ENCODE peak calls at places on chromosomes 6 and 20, in seven cellular contexts. One of them, this sample, is unnamed.

GRCh38 chr6:5981274-5982026 is 25.3 kb downstream of the NRN1 start:
- DNase-seq in T1000: no peak
- DNase-seq in C1 segment of cervical spinal cord: no peak
- DNase-seq in AG10803: peak; percentile 90
- DNase-seq in Calu3: no peak
- DNase-seq in activated naive CD8-positive, alpha-beta T cell treated with anti-CD3 and anti-CD28 coated beads for 36 hours: no peak
- DNase-seq in NCI-H345: no peak
- DNase-seq in this sample: peak; percentile 61

GRCh38 chr20:38418509-38419204 is 16.5 kb downstream of the SNHG17 start:
- DNase-seq in T1000: no peak
- DNase-seq in C1 segment of cervical spinal cord: peak; percentile 46
- DNase-seq in AG10803: peak; percentile 61
- DNase-seq in Calu3: no peak
- DNase-seq in activated naive CD8-positive, alpha-beta T cell treated with anti-CD3 and anti-CD28 coated beads for 36 hours: no peak
- DNase-seq in NCI-H345: no peak
- DNase-seq in this sample: peak; percentile 27

GRCh38 chr6:161409353-161409752 is 135.5 kb upstream of the AGPAT4 start:
- DNase-seq in T1000: no peak
- DNase-seq in C1 segment of cervical spinal cord: no peak
- DNase-seq in AG10803: peak; percentile 27
- DNase-seq in Calu3: no peak
- DNase-seq in activated naive CD8-positive, alpha-beta T cell treated with anti-CD3 and anti-CD28 coated beads for 36 hours: no peak
- DNase-seq in NCI-H345: no peak
- DNase-seq in this sample: no peak

GRCh38 chr6:38161331-38161730 is 341.8 kb downstream of the ZFAND3 start:
- DNase-seq in T1000: no peak
- DNase-seq in C1 segment of cervical spinal cord: no peak
- DNase-seq in AG10803: no peak
- DNase-seq in Calu3: no peak
- DNase-seq in activated naive CD8-positive, alpha-beta T cell treated with anti-CD3 and anti-CD28 coated beads for 36 hours: no peak
- DNase-seq in NCI-H345: no peak
- DNase-seq in this sample: no peak

GRCh38 chr20:31974975-31975481 is 7.1 kb downstream of the XKR7 start:
- DNase-seq in T1000: no peak
- DNase-seq in C1 segment of cervical spinal cord: no peak
- DNase-seq in AG10803: no peak
- DNase-seq in Calu3: no peak
- DNase-seq in activated naive CD8-positive, alpha-beta T cell treated with anti-CD3 and anti-CD28 coated beads for 36 hours: no peak
- DNase-seq in NCI-H345: no peak
- DNase-seq in this sample: no peak

GRCh38 chr6:29647927-29648642 is 8.8 kb upstream of the MOG start:
- DNase-seq in T1000: no peak
- DNase-seq in C1 segment of cervical spinal cord: no peak
- DNase-seq in AG10803: peak; percentile 45
- DNase-seq in Calu3: peak; percentile 21
- DNase-seq in activated naive CD8-positive, alpha-beta T cell treated with anti-CD3 and anti-CD28 coated beads for 36 hours: no peak
- DNase-seq in NCI-H345: peak; percentile 60
- DNase-seq in this sample: peak; percentile 48

GRCh38 chr6:23175391-23175790 is 606.0 kb downstream of the HDGFL1 start:
- DNase-seq in T1000: no peak
- DNase-seq in C1 segment of cervical spinal cord: no peak
- DNase-seq in AG10803: peak; percentile 65
- DNase-seq in Calu3: no peak
- DNase-seq in activated naive CD8-positive, alpha-beta T cell treated with anti-CD3 and anti-CD28 coated beads for 36 hours: no peak
- DNase-seq in NCI-H345: no peak
- DNase-seq in this sample: peak; percentile 13

GRCh38 chr6:160069050-160069454 is 52.6 kb upstream of the SLC22A1 start:
- DNase-seq in T1000: no peak
- DNase-seq in C1 segment of cervical spinal cord: no peak
- DNase-seq in AG10803: no peak
- DNase-seq in Calu3: no peak
- DNase-seq in activated naive CD8-positive, alpha-beta T cell treated with anti-CD3 and anti-CD28 coated beads for 36 hours: peak; percentile 35
- DNase-seq in NCI-H345: no peak
- DNase-seq in this sample: no peak

GRCh38 chr20:37986873-37987601 is 46.2 kb downstream of the TTI1 start:
- DNase-seq in T1000: no peak
- DNase-seq in C1 segment of cervical spinal cord: peak; percentile 31
- DNase-seq in AG10803: peak; percentile 77
- DNase-seq in Calu3: peak; percentile 37
- DNase-seq in activated naive CD8-positive, alpha-beta T cell treated with anti-CD3 and anti-CD28 coated beads for 36 hours: no peak
- DNase-seq in NCI-H345: no peak
- DNase-seq in this sample: peak; percentile 92

GRCh38 chr20:59634435-59635005 is 30.2 kb downstream of the PHACTR3 start:
- DNase-seq in T1000: no peak
- DNase-seq in C1 segment of cervical spinal cord: no peak
- DNase-seq in AG10803: no peak
- DNase-seq in Calu3: no peak
- DNase-seq in activated naive CD8-positive, alpha-beta T cell treated with anti-CD3 and anti-CD28 coated beads for 36 hours: no peak
- DNase-seq in NCI-H345: no peak
- DNase-seq in this sample: no peak

GRCh38 chr6:152472325-152472724 is 164.8 kb downstream of the SYNE1 start:
- DNase-seq in T1000: no peak
- DNase-seq in C1 segment of cervical spinal cord: no peak
- DNase-seq in AG10803: peak; percentile 35
- DNase-seq in Calu3: no peak
- DNase-seq in activated naive CD8-positive, alpha-beta T cell treated with anti-CD3 and anti-CD28 coated beads for 36 hours: no peak
- DNase-seq in NCI-H345: no peak
- DNase-seq in this sample: peak; percentile 39

GRCh38 chr6:79798841-79799240 is 148.5 kb downstream of the ELOVL4 start:
- DNase-seq in T1000: no peak
- DNase-seq in C1 segment of cervical spinal cord: no peak
- DNase-seq in AG10803: no peak
- DNase-seq in Calu3: no peak
- DNase-seq in activated naive CD8-positive, alpha-beta T cell treated with anti-CD3 and anti-CD28 coated beads for 36 hours: no peak
- DNase-seq in NCI-H345: no peak
- DNase-seq in this sample: no peak

GRCh38 chr6:139262519-139263300 is 29.1 kb downstream of the TXLNB start:
- DNase-seq in T1000: no peak
- DNase-seq in C1 segment of cervical spinal cord: no peak
- DNase-seq in AG10803: no peak
- DNase-seq in Calu3: no peak
- DNase-seq in activated naive CD8-positive, alpha-beta T cell treated with anti-CD3 and anti-CD28 coated beads for 36 hours: peak; percentile 8
- DNase-seq in NCI-H345: peak; percentile 91
- DNase-seq in this sample: no peak

GRCh38 chr20:23889775-23890187 is 10.2 kb upstream of the CST5 start:
- DNase-seq in T1000: no peak
- DNase-seq in C1 segment of cervical spinal cord: peak; percentile 23
- DNase-seq in AG10803: peak; percentile 37
- DNase-seq in Calu3: peak; percentile 30
- DNase-seq in activated naive CD8-positive, alpha-beta T cell treated with anti-CD3 and anti-CD28 coated beads for 36 hours: peak; percentile 53
- DNase-seq in NCI-H345: peak; percentile 73
- DNase-seq in this sample: peak; percentile 27

GRCh38 chr6:6603317-6603716 is 14.8 kb downstream of the LY86 start:
- DNase-seq in T1000: no peak
- DNase-seq in C1 segment of cervical spinal cord: no peak
- DNase-seq in AG10803: no peak
- DNase-seq in Calu3: no peak
- DNase-seq in activated naive CD8-positive, alpha-beta T cell treated with anti-CD3 and anti-CD28 coated beads for 36 hours: no peak
- DNase-seq in NCI-H345: no peak
- DNase-seq in this sample: no peak

GRCh38 chr6:43707767-43708166 is 20.2 kb upstream of the MRPS18A start:
- DNase-seq in T1000: no peak
- DNase-seq in C1 segment of cervical spinal cord: no peak
- DNase-seq in AG10803: no peak
- DNase-seq in Calu3: no peak
- DNase-seq in activated naive CD8-positive, alpha-beta T cell treated with anti-CD3 and anti-CD28 coated beads for 36 hours: no peak
- DNase-seq in NCI-H345: peak; percentile 27
- DNase-seq in this sample: no peak

GRCh38 chr20:51190783-51191180 is 167.9 kb upstream of the KCNG1 start:
- DNase-seq in T1000: no peak
- DNase-seq in C1 segment of cervical spinal cord: no peak
- DNase-seq in AG10803: peak; percentile 6
- DNase-seq in Calu3: no peak
- DNase-seq in activated naive CD8-positive, alpha-beta T cell treated with anti-CD3 and anti-CD28 coated beads for 36 hours: no peak
- DNase-seq in NCI-H345: no peak
- DNase-seq in this sample: peak; percentile 64

GRCh38 chr6:138285800-138286199 is 67.5 kb upstream of the PBOV1 start:
- DNase-seq in T1000: no peak
- DNase-seq in C1 segment of cervical spinal cord: no peak
- DNase-seq in AG10803: no peak
- DNase-seq in Calu3: no peak
- DNase-seq in activated naive CD8-positive, alpha-beta T cell treated with anti-CD3 and anti-CD28 coated beads for 36 hours: no peak
- DNase-seq in NCI-H345: no peak
- DNase-seq in this sample: no peak

GRCh38 chr6:132357120-132357519 is 44.2 kb downstream of the MOXD1 start:
- DNase-seq in T1000: no peak
- DNase-seq in C1 segment of cervical spinal cord: no peak
- DNase-seq in AG10803: peak; percentile 53
- DNase-seq in Calu3: no peak
- DNase-seq in activated naive CD8-positive, alpha-beta T cell treated with anti-CD3 and anti-CD28 coated beads for 36 hours: no peak
- DNase-seq in NCI-H345: no peak
- DNase-seq in this sample: no peak

GRCh38 chr6:21595951-21596378 is 2.4 kb downstream of the SOX4 start:
- DNase-seq in T1000: no peak
- DNase-seq in C1 segment of cervical spinal cord: no peak
- DNase-seq in AG10803: no peak
- DNase-seq in Calu3: peak; percentile 48
- DNase-seq in activated naive CD8-positive, alpha-beta T cell treated with anti-CD3 and anti-CD28 coated beads for 36 hours: peak; percentile 8
- DNase-seq in NCI-H345: peak; percentile 31
- DNase-seq in this sample: no peak

GRCh38 chr20:50708845-50709555 is 17.7 kb upstream of the RIPOR3 start:
- DNase-seq in T1000: no peak
- DNase-seq in C1 segment of cervical spinal cord: no peak
- DNase-seq in AG10803: peak; percentile 56
- DNase-seq in Calu3: peak; percentile 30
- DNase-seq in activated naive CD8-positive, alpha-beta T cell treated with anti-CD3 and anti-CD28 coated beads for 36 hours: no peak
- DNase-seq in NCI-H345: no peak
- DNase-seq in this sample: no peak

GRCh38 chr6:143804835-143805239 is 38.3 kb upstream of the LTV1 start:
- DNase-seq in T1000: no peak
- DNase-seq in C1 segment of cervical spinal cord: no peak
- DNase-seq in AG10803: no peak
- DNase-seq in Calu3: no peak
- DNase-seq in activated naive CD8-positive, alpha-beta T cell treated with anti-CD3 and anti-CD28 coated beads for 36 hours: no peak
- DNase-seq in NCI-H345: no peak
- DNase-seq in this sample: peak; percentile 15

GRCh38 chr20:49656304-49656703 is 57.4 kb downstream of the B4GALT5 start:
- DNase-seq in T1000: no peak
- DNase-seq in C1 segment of cervical spinal cord: no peak
- DNase-seq in AG10803: peak; percentile 46
- DNase-seq in Calu3: no peak
- DNase-seq in activated naive CD8-positive, alpha-beta T cell treated with anti-CD3 and anti-CD28 coated beads for 36 hours: no peak
- DNase-seq in NCI-H345: peak; percentile 82
- DNase-seq in this sample: no peak

This sample was measured in astrocyte of the hippocampus.